ENCODE peak calls at places on chromosomes 4 and X, in seven cellular contexts. One of them, this sample, is unnamed.

GRCh38 chr4:81353861-81354260 is 117.8 kb downstream of the RASGEF1B start:
- DNase-seq in CD8-positive, alpha-beta T cell: no peak
- DNase-seq in AG04450: no peak
- DNase-seq in astrocyte: no peak
- DNase-seq in gastrocnemius medialis: no peak
- DNase-seq in bronchial epithelial cell: no peak
- DNase-seq in fibroblast of pulmonary artery: no peak
- DNase-seq in this sample: peak

GRCh38 chr4:38902695-38903094 is 35.1 kb downstream of the FAM114A1 start:
- DNase-seq in astrocyte: no peak
- DNase-seq in AG04450: no peak
- DNase-seq in gastrocnemius medialis: no peak
- DNase-seq in bronchial epithelial cell: peak
- DNase-seq in fibroblast of pulmonary artery: peak
- DNase-seq in CD8-positive, alpha-beta T cell: no peak
- DNase-seq in this sample: no peak

GRCh38 chr4:40212674-40213504 is 16.1 kb downstream of the RHOH start:
- DNase-seq in AG04450: no peak
- DNase-seq in astrocyte: peak
- DNase-seq in gastrocnemius medialis: no peak
- DNase-seq in fibroblast of pulmonary artery: no peak
- DNase-seq in bronchial epithelial cell: no peak
- DNase-seq in CD8-positive, alpha-beta T cell: no peak
- DNase-seq in this sample: peak

GRCh38 chr4:47945930-47946726 is 31.7 kb upstream of the NFXL1 start:
- DNase-seq in AG04450: no peak
- DNase-seq in gastrocnemius medialis: no peak
- DNase-seq in CD8-positive, alpha-beta T cell: no peak
- DNase-seq in astrocyte: no peak
- DNase-seq in fibroblast of pulmonary artery: no peak
- DNase-seq in bronchial epithelial cell: no peak
- DNase-seq in this sample: no peak

GRCh38 chr4:18291313-18291712 is 269.8 kb upstream of the LCORL start:
- DNase-seq in AG04450: no peak
- DNase-seq in gastrocnemius medialis: no peak
- DNase-seq in fibroblast of pulmonary artery: no peak
- DNase-seq in bronchial epithelial cell: no peak
- DNase-seq in astrocyte: no peak
- DNase-seq in CD8-positive, alpha-beta T cell: no peak
- DNase-seq in this sample: no peak

GRCh38 chrX:152635941-152636340 is 1.8 kb upstream of the GABRQ start:
- DNase-seq in bronchial epithelial cell: peak
- DNase-seq in AG04450: peak
- DNase-seq in CD8-positive, alpha-beta T cell: no peak
- DNase-seq in fibroblast of pulmonary artery: peak
- DNase-seq in gastrocnemius medialis: no peak
- DNase-seq in astrocyte: peak
- DNase-seq in this sample: peak

GRCh38 chr4:75005727-75006126 is 72.8 kb downstream of the PARM1 start:
- DNase-seq in fibroblast of pulmonary artery: no peak
- DNase-seq in CD8-positive, alpha-beta T cell: no peak
- DNase-seq in astrocyte: no peak
- DNase-seq in AG04450: no peak
- DNase-seq in bronchial epithelial cell: no peak
- DNase-seq in gastrocnemius medialis: no peak
- DNase-seq in this sample: no peak

GRCh38 chrX:136933617-136934145 is 53.2 kb upstream of the RBMX start:
- DNase-seq in fibroblast of pulmonary artery: no peak
- DNase-seq in CD8-positive, alpha-beta T cell: no peak
- DNase-seq in astrocyte: no peak
- DNase-seq in AG04450: no peak
- DNase-seq in gastrocnemius medialis: no peak
- DNase-seq in bronchial epithelial cell: no peak
- DNase-seq in this sample: no peak

GRCh38 chr4:176186067-176186466 is 9.3 kb downstream of the SPATA4 start:
- DNase-seq in gastrocnemius medialis: no peak
- DNase-seq in bronchial epithelial cell: peak
- DNase-seq in AG04450: no peak
- DNase-seq in fibroblast of pulmonary artery: no peak
- DNase-seq in astrocyte: no peak
- DNase-seq in CD8-positive, alpha-beta T cell: no peak
- DNase-seq in this sample: no peak

GRCh38 chr4:127055349-127055748 is 577.4 kb upstream of the INTU start:
- DNase-seq in fibroblast of pulmonary artery: peak
- DNase-seq in AG04450: peak
- DNase-seq in bronchial epithelial cell: peak
- DNase-seq in CD8-positive, alpha-beta T cell: no peak
- DNase-seq in gastrocnemius medialis: no peak
- DNase-seq in astrocyte: peak
- DNase-seq in this sample: peak

GRCh38 chr4:101252721-101253120 is 94.6 kb downstream of the PPP3CA start:
- DNase-seq in gastrocnemius medialis: no peak
- DNase-seq in fibroblast of pulmonary artery: no peak
- DNase-seq in bronchial epithelial cell: no peak
- DNase-seq in astrocyte: no peak
- DNase-seq in CD8-positive, alpha-beta T cell: no peak
- DNase-seq in AG04450: no peak
- DNase-seq in this sample: no peak

GRCh38 chrX:150582338-150582948 is 14.0 kb downstream of the MTM1 start:
- DNase-seq in bronchial epithelial cell: no peak
- DNase-seq in fibroblast of pulmonary artery: no peak
- DNase-seq in gastrocnemius medialis: no peak
- DNase-seq in AG04450: no peak
- DNase-seq in astrocyte: no peak
- DNase-seq in CD8-positive, alpha-beta T cell: no peak
- DNase-seq in this sample: no peak

GRCh38 chr4:7956306-7957112 is 16.8 kb upstream of the AFAP1 start:
- DNase-seq in gastrocnemius medialis: no peak
- DNase-seq in astrocyte: peak
- DNase-seq in fibroblast of pulmonary artery: peak
- DNase-seq in CD8-positive, alpha-beta T cell: no peak
- DNase-seq in bronchial epithelial cell: peak
- DNase-seq in AG04450: no peak
- DNase-seq in this sample: peak

GRCh38 chr4:8330821-8331566 is 61.4 kb downstream of the HTRA3 start:
- DNase-seq in CD8-positive, alpha-beta T cell: no peak
- DNase-seq in gastrocnemius medialis: peak
- DNase-seq in fibroblast of pulmonary artery: peak
- DNase-seq in bronchial epithelial cell: no peak
- DNase-seq in AG04450: no peak
- DNase-seq in astrocyte: no peak
- DNase-seq in this sample: peak

GRCh38 chrX:74291964-74292891 is 11.8 kb upstream of the ZCCHC13 start:
- DNase-seq in AG04450: peak
- DNase-seq in CD8-positive, alpha-beta T cell: peak
- DNase-seq in bronchial epithelial cell: peak
- DNase-seq in gastrocnemius medialis: peak
- DNase-seq in fibroblast of pulmonary artery: peak
- DNase-seq in astrocyte: peak
- DNase-seq in this sample: peak

GRCh38 chr4:58081356-58081755 is 971.2 kb upstream of the IGFBP7 start:
- DNase-seq in gastrocnemius medialis: no peak
- DNase-seq in CD8-positive, alpha-beta T cell: no peak
- DNase-seq in astrocyte: no peak
- DNase-seq in bronchial epithelial cell: no peak
- DNase-seq in fibroblast of pulmonary artery: no peak
- DNase-seq in AG04450: no peak
- DNase-seq in this sample: no peak

DNA sequence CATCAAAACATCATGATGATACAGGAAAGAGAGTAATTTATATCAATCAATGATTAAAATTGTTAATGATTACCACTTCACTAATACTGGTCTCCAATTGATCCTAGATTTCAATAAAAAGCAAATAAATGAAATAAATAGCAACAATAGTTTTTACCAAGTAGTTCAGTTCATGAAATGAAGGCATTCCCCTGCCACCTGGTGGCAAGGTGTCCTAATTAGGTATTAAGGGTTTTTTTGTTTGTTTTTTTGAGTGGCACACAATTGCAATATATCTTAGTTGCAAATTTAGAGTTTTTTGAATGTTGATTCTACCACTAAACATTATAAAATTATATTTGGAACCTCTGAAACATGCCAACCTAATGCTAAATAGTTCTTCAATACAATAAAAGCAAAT is 157.4 kb upstream of the PDE5A start:
- DNase-seq in astrocyte: peak
- DNase-seq in gastrocnemius medialis: no peak
- DNase-seq in bronchial epithelial cell: peak
- DNase-seq in AG04450: no peak
- DNase-seq in CD8-positive, alpha-beta T cell: no peak
- DNase-seq in fibroblast of pulmonary artery: peak
- DNase-seq in this sample: peak
- TF ChIP-seq CTCF in astrocyte: peak
- TF ChIP-seq CTCF in gastrocnemius medialis: peak
- TF ChIP-seq CTCF in bronchial epithelial cell: peak
- TF ChIP-seq CTCF in AG04450: peak
- TF ChIP-seq CTCF in CD8-positive, alpha-beta T cell: no peak
- TF ChIP-seq CTCF in fibroblast of pulmonary artery: peak
- TF ChIP-seq CTCF in this sample: peak

GRCh38 chr4:72567036-72567435 is 2.0 kb downstream of the ADAMTS3 start:
- DNase-seq in gastrocnemius medialis: no peak
- DNase-seq in bronchial epithelial cell: no peak
- DNase-seq in fibroblast of pulmonary artery: no peak
- DNase-seq in astrocyte: no peak
- DNase-seq in AG04450: no peak
- DNase-seq in CD8-positive, alpha-beta T cell: no peak
- DNase-seq in this sample: no peak

GRCh38 chr4:72566573-72566972 is 2.4 kb downstream of the ADAMTS3 start:
- DNase-seq in bronchial epithelial cell: no peak
- DNase-seq in astrocyte: no peak
- DNase-seq in AG04450: no peak
- DNase-seq in fibroblast of pulmonary artery: peak
- DNase-seq in CD8-positive, alpha-beta T cell: no peak
- DNase-seq in gastrocnemius medialis: no peak
- DNase-seq in this sample: no peak

GRCh38 chr4:72568959-72569718 is at the start of gene ADAMTS3:
- DNase-seq in astrocyte: peak
- DNase-seq in AG04450: peak
- DNase-seq in fibroblast of pulmonary artery: peak
- DNase-seq in bronchial epithelial cell: peak
- DNase-seq in CD8-positive, alpha-beta T cell: no peak
- DNase-seq in gastrocnemius medialis: no peak
- DNase-seq in this sample: peak

GRCh38 chr4:72569719-72570235 is 756 bp upstream of the ADAMTS3 start:
- DNase-seq in CD8-positive, alpha-beta T cell: no peak
- DNase-seq in AG04450: no peak
- DNase-seq in astrocyte: no peak
- DNase-seq in bronchial epithelial cell: peak
- DNase-seq in gastrocnemius medialis: no peak
- DNase-seq in fibroblast of pulmonary artery: peak
- DNase-seq in this sample: no peak

GRCh38 chr4:72567821-72568620 is 1.0 kb downstream of the ADAMTS3 start:
- DNase-seq in fibroblast of pulmonary artery: peak
- DNase-seq in CD8-positive, alpha-beta T cell: no peak
- DNase-seq in bronchial epithelial cell: peak
- DNase-seq in AG04450: peak
- DNase-seq in astrocyte: peak
- DNase-seq in gastrocnemius medialis: peak
- DNase-seq in this sample: peak
- TF ChIP-seq CTCF in fibroblast of pulmonary artery: peak
- TF ChIP-seq CTCF in CD8-positive, alpha-beta T cell: no peak
- TF ChIP-seq CTCF in bronchial epithelial cell: peak
- TF ChIP-seq CTCF in AG04450: peak
- TF ChIP-seq CTCF in astrocyte: peak
- TF ChIP-seq CTCF in gastrocnemius medialis: no peak
- TF ChIP-seq CTCF in this sample: peak

DNA sequence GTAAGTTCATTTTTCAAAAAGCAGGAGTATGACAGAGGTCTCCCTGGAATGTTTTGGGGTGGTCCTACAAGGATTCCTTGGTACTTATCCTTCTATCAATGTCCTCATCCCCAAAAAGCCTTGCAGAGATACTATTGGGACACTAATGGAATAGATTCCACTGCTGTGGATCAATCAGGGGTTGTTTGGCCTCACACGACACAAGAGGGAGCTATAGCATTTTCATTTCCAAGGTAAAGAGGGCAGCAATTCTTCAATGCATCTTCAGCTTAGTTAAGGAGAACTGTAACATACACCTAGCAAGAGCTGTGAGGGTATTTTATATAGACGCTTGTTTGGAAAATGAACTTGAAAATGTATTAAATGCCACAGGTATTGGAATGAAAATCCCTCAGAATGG is 50.9 kb downstream of the USP26 start:
- DNase-seq in AG04450: no peak
- DNase-seq in bronchial epithelial cell: peak
- DNase-seq in fibroblast of pulmonary artery: no peak
- DNase-seq in CD8-positive, alpha-beta T cell: no peak
- DNase-seq in gastrocnemius medialis: no peak
- DNase-seq in astrocyte: peak
- DNase-seq in this sample: peak
- TF ChIP-seq CTCF in AG04450: no peak
- TF ChIP-seq CTCF in bronchial epithelial cell: peak
- TF ChIP-seq CTCF in fibroblast of pulmonary artery: no peak
- TF ChIP-seq CTCF in CD8-positive, alpha-beta T cell: no peak
- TF ChIP-seq CTCF in gastrocnemius medialis: no peak
- TF ChIP-seq CTCF in astrocyte: peak
- TF ChIP-seq CTCF in this sample: no peak

DNA sequence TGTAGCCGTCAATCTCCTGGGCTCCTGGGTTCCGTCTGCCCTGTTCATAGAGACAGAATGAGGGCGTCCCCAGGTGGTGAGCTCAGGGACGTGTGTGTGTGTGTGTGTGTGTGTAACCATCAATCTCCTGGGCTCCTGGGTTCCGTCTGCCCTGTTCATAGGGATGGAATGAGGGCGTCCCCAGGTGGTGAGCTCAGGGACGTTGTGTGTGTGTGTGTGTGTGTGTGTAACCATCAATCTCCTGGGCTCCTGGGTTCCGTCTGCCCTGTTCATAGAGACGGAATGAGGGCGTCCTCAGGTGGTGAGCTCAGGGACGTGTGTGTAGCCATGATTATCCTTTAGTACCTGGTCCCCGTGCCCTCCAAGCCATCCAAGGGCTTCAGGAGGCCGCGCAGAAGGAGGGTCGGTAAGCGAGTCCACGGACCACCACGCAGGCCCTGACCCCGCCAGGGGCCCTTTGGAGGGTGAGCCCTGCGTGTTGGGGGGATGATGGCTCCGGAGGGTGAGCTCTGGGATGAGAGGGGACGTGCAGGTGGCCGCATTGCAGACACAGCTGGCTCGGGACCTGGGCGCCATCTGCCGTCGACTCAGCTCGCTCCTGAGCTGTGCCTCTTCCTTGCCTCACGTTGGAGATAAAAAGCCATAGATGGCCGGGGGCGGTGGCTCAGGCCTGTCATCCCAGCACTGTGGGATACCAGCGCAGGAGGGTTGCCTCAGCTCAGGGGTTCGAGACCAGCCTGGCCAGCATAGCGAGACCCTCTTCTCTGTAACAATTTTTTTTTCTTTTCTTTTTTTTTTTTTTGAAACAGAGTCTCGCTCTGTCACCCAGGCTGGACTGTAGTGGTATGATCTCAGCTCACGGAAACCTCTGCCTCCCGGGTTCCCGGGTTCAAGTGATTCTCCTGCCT is 5.4 kb upstream of the GTPBP6 start:
- DNase-seq in fibroblast of pulmonary artery: peak
- DNase-seq in AG04450: peak
- DNase-seq in CD8-positive, alpha-beta T cell: no peak
- DNase-seq in gastrocnemius medialis: no peak
- DNase-seq in astrocyte: peak
- DNase-seq in bronchial epithelial cell: peak
- DNase-seq in this sample: peak
- TF ChIP-seq CTCF in fibroblast of pulmonary artery: no peak
- TF ChIP-seq CTCF in AG04450: peak
- TF ChIP-seq CTCF in CD8-positive, alpha-beta T cell: no peak
- TF ChIP-seq CTCF in gastrocnemius medialis: peak
- TF ChIP-seq CTCF in astrocyte: no peak
- TF ChIP-seq CTCF in bronchial epithelial cell: peak
- TF ChIP-seq CTCF in this sample: peak

This sample was measured in foreskin fibroblast.